ENCODE peak calls at places on chromosomes 5 and 9, in nine cellular contexts. O, V, P, J, C, W, A, B and Z are unnamed samples.

GRCh38 chr5:32443145-32443540 is 1.4 kb downstream of the ZFR start:
- DNase-seq in O (peak), V (no peak), P (no peak), J (no peak), C (peak), W (no peak), A (no peak), B (no peak), Z (no peak)

GRCh38 chr5:82985763-82986162 is 91.4 kb downstream of the TMEM167A start:
- DNase-seq in O (no peak), V (no peak), P (no peak), J (no peak), C (no peak), W (no peak), A (peak), B (no peak), Z (no peak)

GRCh38 chr5:172901012-172901780 is 58.0 kb upstream of the RPL26L1 start:
- DNase-seq in O (peak), V (peak), P (peak), J (no peak), C (no peak), W (peak), A (peak), B (no peak), Z (peak)

GRCh38 chr9:93996863-93997262 is 41.7 kb upstream of the BARX1 start:
- DNase-seq in O (no peak), V (no peak), P (no peak), J (no peak), C (no peak), W (no peak), A (no peak), B (peak), Z (no peak)

GRCh38 chr9:23258569-23258968 is 567.5 kb downstream of the ELAVL2 start:
- DNase-seq in O (no peak), V (no peak), P (no peak), J (no peak), C (no peak), W (no peak), A (no peak), B (no peak), Z (no peak)

GRCh38 chr5:11719888-11720481 is 184.3 kb downstream of the CTNND2 start:
- DNase-seq in O (no peak), V (peak), P (peak), J (peak), C (peak), W (peak), A (peak), B (no peak), Z (no peak)

GRCh38 chr5:120405291-120405864 is 58.7 kb upstream of the PRR16 start:
- DNase-seq in O (no peak), V (no peak), P (no peak), J (no peak), C (no peak), W (no peak), A (no peak), B (no peak), Z (no peak)

GRCh38 chr9:133612051-133612450 is 2.9 kb upstream of the FAM163B start:
- DNase-seq in O (no peak), V (no peak), P (no peak), J (no peak), C (no peak), W (no peak), A (no peak), B (no peak), Z (no peak)

GRCh38 chr9:129131300-129132145 is 20.3 kb downstream of the PTPA start:
- DNase-seq in O (peak), V (peak), P (peak), J (peak), C (peak), W (peak), A (peak), B (no peak), Z (peak)

GRCh38 chr5:64947031-64947430 is 178.3 kb downstream of the CWC27 start:
- DNase-seq in O (peak), V (no peak), P (no peak), J (no peak), C (peak), W (no peak), A (peak), B (no peak), Z (no peak)

GRCh38 chr5:141705503-141705902 is 23.5 kb upstream of the ARAP3 start:
- DNase-seq in O (no peak), V (no peak), P (no peak), J (no peak), C (no peak), W (no peak), A (no peak), B (no peak), Z (no peak)

GRCh38 chr5:142512680-142513042 is 173.2 kb downstream of the FGF1 start:
- DNase-seq in O (no peak), V (no peak), P (peak), J (no peak), C (no peak), W (no peak), A (peak), B (no peak), Z (no peak)

GRCh38 chr9:133769511-133770075 is 31.4 kb upstream of the SARDH start:
- DNase-seq in O (no peak), V (peak), P (no peak), J (no peak), C (no peak), W (no peak), A (no peak), B (no peak), Z (peak)

GRCh38 chr9:33455952-33456351 is 8.6 kb upstream of the AQP3 start:
- DNase-seq in O (no peak), V (no peak), P (no peak), J (no peak), C (no peak), W (no peak), A (no peak), B (no peak), Z (no peak)

GRCh38 chr5:98975223-98975622 is 46.4 kb upstream of the CHD1 start:
- DNase-seq in O (no peak), V (no peak), P (no peak), J (no peak), C (no peak), W (no peak), A (no peak), B (no peak), Z (no peak)

GRCh38 chr5:141640698-141641097 is 3.9 kb downstream of the RELL2 start:
- DNase-seq in O (no peak), V (no peak), P (no peak), J (no peak), C (no peak), W (no peak), A (no peak), B (no peak), Z (no peak)

GRCh38 chr5:122576266-122577016 is 198.4 kb upstream of the SNX2 start:
- DNase-seq in O (no peak), V (no peak), P (no peak), J (no peak), C (no peak), W (no peak), A (no peak), B (no peak), Z (no peak)

GRCh38 chr5:171984748-171985419 is 21.6 kb downstream of the FBXW11 start:
- DNase-seq in O (no peak), V (no peak), P (no peak), J (no peak), C (peak), W (no peak), A (no peak), B (no peak), Z (no peak)

GRCh38 chr5:139743001-139743771 is 52.4 kb upstream of the PSD2 start:
- DNase-seq in O (no peak), V (no peak), P (no peak), J (no peak), C (no peak), W (no peak), A (no peak), B (no peak), Z (no peak)

GRCh38 chr5:141848771-141849370 is 29.3 kb downstream of the PCDH1 start:
- DNase-seq in O (peak), V (peak), P (peak), J (peak), C (no peak), W (peak), A (peak), B (no peak), Z (peak)

GRCh38 chr9:134501266-134502181 is 140.1 kb upstream of the COL5A1 start:
- DNase-seq in O (no peak), V (no peak), P (no peak), J (no peak), C (peak), W (no peak), A (no peak), B (no peak), Z (peak)

GRCh38 chr9:137294684-137295312 is 7.3 kb downstream of the NRARP start:
- DNase-seq in O (no peak), V (no peak), P (no peak), J (no peak), C (peak), W (peak), A (no peak), B (no peak), Z (no peak)

GRCh38 chr9:93136011-93136440 is 2.0 kb upstream of the NINJ1 start:
- DNase-seq in O (no peak), V (no peak), P (no peak), J (no peak), C (no peak), W (no peak), A (no peak), B (no peak), Z (peak)

GRCh38 chr5:115435065-115435775 is 109.4 kb downstream of the FEM1C start:
- DNase-seq in O (no peak), V (no peak), P (no peak), J (no peak), C (no peak), W (no peak), A (no peak), B (no peak), Z (no peak)

GRCh38 chr5:139650689-139651501 is 2.7 kb downstream of the CXXC5 start:
- DNase-seq in O (peak), V (peak), P (peak), J (no peak), C (peak), W (peak), A (peak), B (no peak), Z (peak)

GRCh38 chr9:28503573-28503972 is 930.3 kb upstream of the C9orf72 start:
- DNase-seq in O (no peak), V (no peak), P (no peak), J (no peak), C (no peak), W (no peak), A (no peak), B (no peak), Z (no peak)

GRCh38 chr5:146048994-146049703 is 56.2 kb downstream of the PLAC8L1 start:
- DNase-seq in O (peak), V (peak), P (peak), J (peak), C (peak), W (peak), A (peak), B (no peak), Z (no peak)

GRCh38 chr5:132486318-132487094 is 4.1 kb downstream of the IRF1 start:
- DNase-seq in O (no peak), V (peak), P (peak), J (no peak), C (no peak), W (peak), A (no peak), B (no peak), Z (peak)

GRCh38 chr9:98900244-98900643 is 43.5 kb upstream of the COL15A1 start:
- DNase-seq in O (peak), V (no peak), P (no peak), J (no peak), C (no peak), W (no peak), A (no peak), B (no peak), Z (no peak)

GRCh38 chr5:31854181-31854624 is 215.3 kb downstream of the PDZD2 start:
- DNase-seq in O (no peak), V (no peak), P (peak), J (peak), C (no peak), W (no peak), A (no peak), B (no peak), Z (peak)

GRCh38 chr5:50967388-50968039 is 301.1 kb downstream of the PARP8 start:
- DNase-seq in O (no peak), V (peak), P (no peak), J (peak), C (peak), W (no peak), A (no peak), B (no peak), Z (no peak)

GRCh38 chr9:24189986-24190385 is 355.7 kb downstream of the IZUMO3 start:
- DNase-seq in O (no peak), V (no peak), P (no peak), J (no peak), C (no peak), W (no peak), A (no peak), B (no peak), Z (no peak)

GRCh38 chr9:33750307-33750838 is 45.0 kb upstream of the PRSS3 start:
- DNase-seq in O (no peak), V (peak), P (no peak), J (no peak), C (peak), W (peak), A (no peak), B (no peak), Z (no peak)

GRCh38 chr5:96854067-96854466 is 22.2 kb upstream of the ERAP2 start:
- DNase-seq in O (no peak), V (no peak), P (no peak), J (no peak), C (no peak), W (no peak), A (no peak), B (no peak), Z (no peak)

GRCh38 chr9:12934515-12935301 is 159.9 kb downstream of the LURAP1L start:
- DNase-seq in O (no peak), V (no peak), P (no peak), J (no peak), C (no peak), W (no peak), A (no peak), B (no peak), Z (no peak)

GRCh38 chr5:157342822-157343402 is 77.0 kb downstream of the CYFIP2 start:
- DNase-seq in O (peak), V (peak), P (peak), J (peak), C (peak), W (peak), A (peak), B (no peak), Z (no peak)

GRCh38 chr9:125761685-125762084 is 14.5 kb downstream of the PBX3 start:
- DNase-seq in O (no peak), V (no peak), P (no peak), J (no peak), C (no peak), W (no peak), A (no peak), B (no peak), Z (no peak)

GRCh38 chr5:166979576-166979975 is 1311.9 kb upstream of the WWC1 start:
- DNase-seq in O (no peak), V (no peak), P (no peak), J (no peak), C (no peak), W (no peak), A (no peak), B (no peak), Z (no peak)

GRCh38 chr5:108259306-108259705 is 122.6 kb downstream of the FBXL17 start:
- DNase-seq in O (peak), V (no peak), P (no peak), J (no peak), C (no peak), W (no peak), A (no peak), B (no peak), Z (no peak)

DNA sequence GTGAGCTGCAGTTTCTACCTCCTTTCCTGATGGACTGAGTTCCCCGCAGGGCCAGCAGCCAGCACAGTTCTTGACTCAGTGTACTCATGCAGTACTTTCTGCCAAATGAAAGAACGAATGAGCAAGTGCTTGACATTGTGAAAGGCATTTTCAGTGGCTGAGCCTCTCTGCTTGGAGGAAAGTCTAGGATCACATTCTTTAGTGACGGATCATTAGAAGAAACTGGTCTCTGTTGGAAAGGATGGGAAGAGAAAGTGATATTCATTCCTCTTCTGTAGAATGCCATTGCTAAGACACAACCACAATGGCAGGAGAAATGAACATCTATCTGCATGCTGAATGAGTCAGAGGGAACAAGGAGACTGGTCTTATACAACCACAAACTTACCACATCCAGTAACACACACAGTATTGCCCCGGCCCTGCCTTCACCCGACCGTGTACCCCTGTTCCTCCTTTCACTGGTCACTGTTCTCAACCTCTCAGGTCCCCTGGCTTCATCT is 206.9 kb downstream of the CRB2 start:
- DNase-seq in O (no peak), V (no peak), P (no peak), J (no peak), C (no peak), W (no peak), A (no peak), B (no peak), Z (peak)
- TF ChIP-seq EP300 in O (no peak), V (no peak), P (no peak), J (no peak), C (no peak), W (no peak), A (no peak), B (no peak), Z (no peak)

GRCh38 chr5:41831155-41831554 is 39.1 kb downstream of the OXCT1 start:
- DNase-seq in O (no peak), V (no peak), P (no peak), J (no peak), C (no peak), W (no peak), A (no peak), B (no peak), Z (no peak)

GRCh38 chr5:41841325-41841724 is 28.9 kb downstream of the OXCT1 start:
- DNase-seq in O (no peak), V (no peak), P (no peak), J (no peak), C (no peak), W (no peak), A (no peak), B (no peak), Z (no peak)

GRCh38 chr5:41834506-41834905 is 35.7 kb downstream of the OXCT1 start:
- DNase-seq in O (no peak), V (no peak), P (no peak), J (no peak), C (no peak), W (no peak), A (no peak), B (no peak), Z (no peak)

GRCh38 chr5:41832430-41832829 is 37.8 kb downstream of the OXCT1 start:
- DNase-seq in O (no peak), V (no peak), P (no peak), J (no peak), C (no peak), W (no peak), A (no peak), B (no peak), Z (no peak)

DNA sequence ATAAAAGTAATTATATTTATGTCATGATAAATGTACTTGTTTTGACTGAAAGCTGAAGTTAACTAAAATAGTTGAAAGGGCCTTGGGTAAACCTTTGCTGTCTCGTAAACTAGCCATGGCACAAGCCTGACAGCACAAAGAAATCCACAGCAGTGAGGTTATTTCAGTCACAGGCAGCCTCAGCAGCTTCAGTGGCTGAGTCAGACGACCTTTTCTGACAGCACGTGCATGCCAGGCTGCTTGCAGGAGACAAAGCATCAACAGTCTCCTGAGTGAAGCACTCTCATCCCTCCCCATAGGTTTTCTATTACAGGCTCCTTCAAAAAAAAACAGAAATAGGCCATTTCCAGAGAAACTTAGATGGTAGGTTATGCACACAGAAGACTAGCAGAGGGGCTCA is 34.6 kb downstream of the OXCT1 start:
- DNase-seq in O (no peak), V (no peak), P (no peak), J (no peak), C (peak), W (no peak), A (no peak), B (no peak), Z (peak)
- TF ChIP-seq POLR2AphosphoS5 in O (no peak), V (no peak), P (no peak), J (no peak), C (no peak), W (no peak), A (no peak), B (peak), Z (no peak)

DNA sequence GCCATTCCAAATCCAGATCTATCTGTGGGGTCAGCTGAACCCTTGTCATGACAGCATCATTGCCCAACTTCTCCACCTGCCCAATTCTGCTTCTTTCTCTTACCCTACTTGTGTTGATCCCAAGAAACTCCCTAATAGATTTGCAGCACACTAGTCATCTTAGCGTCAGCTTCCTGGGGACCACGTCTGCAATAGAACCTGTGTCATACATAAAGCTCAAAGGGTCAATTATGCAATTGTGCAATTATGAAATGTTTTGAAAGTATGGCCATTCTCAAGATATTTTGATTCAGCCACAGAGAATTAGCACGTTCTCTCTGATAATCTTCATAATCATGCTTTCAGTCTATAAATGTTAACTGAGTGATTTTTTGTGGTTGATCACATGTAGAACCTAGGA is 87.4 kb upstream of the PAPPA start:
- DNase-seq in O (no peak), V (no peak), P (no peak), J (no peak), C (no peak), W (no peak), A (no peak), B (no peak), Z (no peak)
- TF ChIP-seq EP300 in O (no peak), V (no peak), P (no peak), J (no peak), C (no peak), W (no peak), A (no peak), B (no peak), Z (no peak)

GRCh38 chr5:88870280-88870679 is 12.7 kb downstream of the MEF2C start:
- DNase-seq in O (no peak), V (no peak), P (no peak), J (no peak), C (no peak), W (no peak), A (no peak), B (no peak), Z (no peak)
- TF ChIP-seq POLR2AphosphoS5 in O (no peak), V (no peak), P (no peak), J (no peak), C (no peak), W (no peak), A (no peak), B (no peak), Z (no peak)

GRCh38 chr5:74272831-74273545 is 367.5 kb downstream of the ENC1 start:
- DNase-seq in O (no peak), V (no peak), P (no peak), J (no peak), C (no peak), W (no peak), A (no peak), B (peak), Z (no peak)
- TF ChIP-seq EP300 in O (no peak), V (no peak), P (no peak), J (no peak), C (no peak), W (no peak), A (no peak), B (no peak), Z (no peak)

GRCh38 chr9:112115109-112115508 is 60.0 kb downstream of the SUSD1 start:
- DNase-seq in O (no peak), V (no peak), P (no peak), J (peak), C (no peak), W (no peak), A (no peak), B (peak), Z (no peak)

GRCh38 chr9:112112519-112112918 is 62.6 kb downstream of the SUSD1 start:
- DNase-seq in O (no peak), V (no peak), P (no peak), J (no peak), C (no peak), W (no peak), A (no peak), B (no peak), Z (no peak)

GRCh38 chr9:112110773-112111106 is 64.4 kb downstream of the SUSD1 start:
- DNase-seq in O (no peak), V (no peak), P (no peak), J (no peak), C (no peak), W (no peak), A (no peak), B (peak), Z (no peak)

GRCh38 chr9:112111461-112111860 is 63.6 kb downstream of the SUSD1 start:
- DNase-seq in O (no peak), V (no peak), P (no peak), J (peak), C (no peak), W (no peak), A (no peak), B (peak), Z (no peak)

GRCh38 chr9:112112941-112113399 is 62.1 kb downstream of the SUSD1 start:
- DNase-seq in O (no peak), V (peak), P (peak), J (peak), C (peak), W (peak), A (peak), B (peak), Z (no peak)
- TF ChIP-seq POLR2AphosphoS5 in O (no peak), V (no peak), P (no peak), J (no peak), C (no peak), W (no peak), A (no peak), B (no peak), Z (no peak)